ENCODE peak calls at places on chromosomes 4 and X, in five cellular contexts. One of them, this sample, is unnamed.

GRCh38 chrX:101370888-101371504 is 15.0 kb downstream of the BTK start:
- DNase-seq in Caki2: no peak
- DNase-seq in neuronal stem cell: no peak
- DNase-seq in AG09309: no peak
- DNase-seq in pancreas: no peak
- DNase-seq in this sample: no peak

GRCh38 chr4:182338731-182339130 is 95.5 kb downstream of the TENM3 start:
- DNase-seq in pancreas: no peak
- DNase-seq in Caki2: peak
- DNase-seq in AG09309: no peak
- DNase-seq in neuronal stem cell: no peak
- DNase-seq in this sample: no peak

GRCh38 chr4:170005472-170005871 is 20.7 kb downstream of the MFAP3L start:
- DNase-seq in neuronal stem cell: no peak
- DNase-seq in pancreas: no peak
- DNase-seq in Caki2: no peak
- DNase-seq in AG09309: no peak
- DNase-seq in this sample: no peak

GRCh38 chr4:86939123-86939522 is 4.3 kb downstream of the AFF1 start:
- DNase-seq in pancreas: no peak
- DNase-seq in Caki2: no peak
- DNase-seq in AG09309: no peak
- DNase-seq in neuronal stem cell: no peak
- DNase-seq in this sample: no peak

GRCh38 chr4:54659213-54660144 is 1.7 kb downstream of the KIT start:
- DNase-seq in neuronal stem cell: peak
- DNase-seq in AG09309: no peak
- DNase-seq in pancreas: no peak
- DNase-seq in Caki2: no peak
- DNase-seq in this sample: no peak

GRCh38 chr4:184824081-184824775 is 1.5 kb downstream of the ACSL1 start:
- DNase-seq in pancreas: no peak
- DNase-seq in AG09309: no peak
- DNase-seq in Caki2: peak
- DNase-seq in neuronal stem cell: no peak
- DNase-seq in this sample: no peak

GRCh38 chrX:55135171-55135570 is 46.4 kb downstream of the PAGE2 start:
- DNase-seq in pancreas: peak
- DNase-seq in AG09309: no peak
- DNase-seq in neuronal stem cell: peak
- DNase-seq in Caki2: peak
- DNase-seq in this sample: no peak

GRCh38 chrX:68650491-68650890 is 3.0 kb downstream of the STARD8 start:
- DNase-seq in pancreas: no peak
- DNase-seq in AG09309: no peak
- DNase-seq in neuronal stem cell: no peak
- DNase-seq in Caki2: peak
- DNase-seq in this sample: no peak

GRCh38 chr4:128877934-128878333 is 68.4 kb downstream of the JADE1 start:
- DNase-seq in Caki2: no peak
- DNase-seq in pancreas: no peak
- DNase-seq in neuronal stem cell: no peak
- DNase-seq in AG09309: no peak
- DNase-seq in this sample: no peak

This sample was measured in lower lobe of right lung.